ENCODE peak calls at places on chromosomes 2 and 18, in eight cellular contexts. One of them, this sample, is unnamed.

GRCh38 chr2:68135448-68136320 is 22.0 kb upstream of the PNO1 start:
- DNase-seq in AG08396: no peak
- DNase-seq in upper lobe of left lung: no peak
- DNase-seq in GM06990: no peak
- DNase-seq in astrocyte of the spinal cord: no peak
- DNase-seq in stimulated activated CD4-positive, alpha-beta T cell treated with anti-CD3 and anti-CD28 coated beads, Interleukin-4, amount 100 ng/mL, for 1 hour: no peak
- DNase-seq in upper lobe of right lung: no peak
- DNase-seq in HL-60: no peak
- DNase-seq in this sample: no peak

GRCh38 chr2:216519154-216519762 is 20.6 kb downstream of the RPL37A start:
- DNase-seq in upper lobe of left lung: no peak
- DNase-seq in HL-60: peak
- DNase-seq in stimulated activated CD4-positive, alpha-beta T cell treated with anti-CD3 and anti-CD28 coated beads, Interleukin-4, amount 100 ng/mL, for 1 hour: no peak
- DNase-seq in AG08396: peak
- DNase-seq in astrocyte of the spinal cord: peak
- DNase-seq in upper lobe of right lung: no peak
- DNase-seq in GM06990: no peak
- DNase-seq in this sample: peak

GRCh38 chr18:362914-363295 is 95.1 kb upstream of the THOC1 start:
- DNase-seq in HL-60: no peak
- DNase-seq in stimulated activated CD4-positive, alpha-beta T cell treated with anti-CD3 and anti-CD28 coated beads, Interleukin-4, amount 100 ng/mL, for 1 hour: no peak
- DNase-seq in upper lobe of left lung: no peak
- DNase-seq in astrocyte of the spinal cord: no peak
- DNase-seq in upper lobe of right lung: no peak
- DNase-seq in AG08396: no peak
- DNase-seq in GM06990: no peak
- DNase-seq in this sample: peak

GRCh38 chr2:157257312-157258252 is at the start of gene GALNT5:
- DNase-seq in upper lobe of left lung: no peak
- DNase-seq in upper lobe of right lung: peak
- DNase-seq in stimulated activated CD4-positive, alpha-beta T cell treated with anti-CD3 and anti-CD28 coated beads, Interleukin-4, amount 100 ng/mL, for 1 hour: no peak
- DNase-seq in HL-60: no peak
- DNase-seq in GM06990: no peak
- DNase-seq in AG08396: peak
- DNase-seq in astrocyte of the spinal cord: peak
- DNase-seq in this sample: peak

GRCh38 chr2:141641462-141641861 is 489.4 kb downstream of the LRP1B start:
- DNase-seq in stimulated activated CD4-positive, alpha-beta T cell treated with anti-CD3 and anti-CD28 coated beads, Interleukin-4, amount 100 ng/mL, for 1 hour: no peak
- DNase-seq in GM06990: no peak
- DNase-seq in AG08396: no peak
- DNase-seq in upper lobe of right lung: no peak
- DNase-seq in HL-60: no peak
- DNase-seq in upper lobe of left lung: no peak
- DNase-seq in astrocyte of the spinal cord: peak
- DNase-seq in this sample: no peak

GRCh38 chr2:220279372-220279771 is 651.9 kb downstream of the SLC4A3 start:
- DNase-seq in AG08396: peak
- DNase-seq in HL-60: no peak
- DNase-seq in upper lobe of left lung: no peak
- DNase-seq in astrocyte of the spinal cord: peak
- DNase-seq in upper lobe of right lung: no peak
- DNase-seq in stimulated activated CD4-positive, alpha-beta T cell treated with anti-CD3 and anti-CD28 coated beads, Interleukin-4, amount 100 ng/mL, for 1 hour: no peak
- DNase-seq in GM06990: no peak
- DNase-seq in this sample: peak

GRCh38 chr2:69518836-69519235 is 81.6 kb upstream of the NFU1 start:
- DNase-seq in astrocyte of the spinal cord: no peak
- DNase-seq in AG08396: no peak
- DNase-seq in stimulated activated CD4-positive, alpha-beta T cell treated with anti-CD3 and anti-CD28 coated beads, Interleukin-4, amount 100 ng/mL, for 1 hour: no peak
- DNase-seq in HL-60: peak
- DNase-seq in upper lobe of right lung: no peak
- DNase-seq in upper lobe of left lung: peak
- DNase-seq in GM06990: no peak
- DNase-seq in this sample: no peak

GRCh38 chr2:27218614-27219013 is 1.4 kb downstream of the CAD start:
- DNase-seq in GM06990: no peak
- DNase-seq in stimulated activated CD4-positive, alpha-beta T cell treated with anti-CD3 and anti-CD28 coated beads, Interleukin-4, amount 100 ng/mL, for 1 hour: no peak
- DNase-seq in AG08396: no peak
- DNase-seq in astrocyte of the spinal cord: no peak
- DNase-seq in upper lobe of right lung: no peak
- DNase-seq in HL-60: no peak
- DNase-seq in upper lobe of left lung: no peak
- DNase-seq in this sample: no peak

GRCh38 chr2:223970343-223971128 is 13.3 kb downstream of the MRPL44 start:
- DNase-seq in astrocyte of the spinal cord: peak
- DNase-seq in HL-60: peak
- DNase-seq in GM06990: no peak
- DNase-seq in AG08396: no peak
- DNase-seq in stimulated activated CD4-positive, alpha-beta T cell treated with anti-CD3 and anti-CD28 coated beads, Interleukin-4, amount 100 ng/mL, for 1 hour: no peak
- DNase-seq in upper lobe of left lung: no peak
- DNase-seq in upper lobe of right lung: no peak
- DNase-seq in this sample: peak

GRCh38 chr2:146119586-146119985 is 1599.7 kb upstream of the ZEB2 start:
- DNase-seq in stimulated activated CD4-positive, alpha-beta T cell treated with anti-CD3 and anti-CD28 coated beads, Interleukin-4, amount 100 ng/mL, for 1 hour: no peak
- DNase-seq in upper lobe of left lung: no peak
- DNase-seq in GM06990: no peak
- DNase-seq in upper lobe of right lung: no peak
- DNase-seq in HL-60: no peak
- DNase-seq in astrocyte of the spinal cord: no peak
- DNase-seq in AG08396: no peak
- DNase-seq in this sample: no peak

GRCh38 chr2:110732422-110733413 is at the start of gene ACOXL:
- DNase-seq in AG08396: no peak
- DNase-seq in astrocyte of the spinal cord: no peak
- DNase-seq in HL-60: no peak
- DNase-seq in GM06990: no peak
- DNase-seq in upper lobe of right lung: peak
- DNase-seq in stimulated activated CD4-positive, alpha-beta T cell treated with anti-CD3 and anti-CD28 coated beads, Interleukin-4, amount 100 ng/mL, for 1 hour: peak
- DNase-seq in upper lobe of left lung: peak
- DNase-seq in this sample: no peak

GRCh38 chr2:180662555-180662954 is 317.9 kb upstream of the UBE2E3 start:
- DNase-seq in AG08396: no peak
- DNase-seq in HL-60: no peak
- DNase-seq in astrocyte of the spinal cord: no peak
- DNase-seq in upper lobe of right lung: no peak
- DNase-seq in GM06990: no peak
- DNase-seq in stimulated activated CD4-positive, alpha-beta T cell treated with anti-CD3 and anti-CD28 coated beads, Interleukin-4, amount 100 ng/mL, for 1 hour: no peak
- DNase-seq in upper lobe of left lung: no peak
- DNase-seq in this sample: no peak

GRCh38 chr2:44777542-44777941 is 164.0 kb upstream of the SIX3 start:
- DNase-seq in stimulated activated CD4-positive, alpha-beta T cell treated with anti-CD3 and anti-CD28 coated beads, Interleukin-4, amount 100 ng/mL, for 1 hour: no peak
- DNase-seq in upper lobe of left lung: no peak
- DNase-seq in GM06990: no peak
- DNase-seq in HL-60: no peak
- DNase-seq in upper lobe of right lung: no peak
- DNase-seq in astrocyte of the spinal cord: no peak
- DNase-seq in AG08396: no peak
- DNase-seq in this sample: no peak

GRCh38 chr2:112065486-112065885 is 10.4 kb downstream of the TMEM87B start:
- DNase-seq in stimulated activated CD4-positive, alpha-beta T cell treated with anti-CD3 and anti-CD28 coated beads, Interleukin-4, amount 100 ng/mL, for 1 hour: no peak
- DNase-seq in HL-60: no peak
- DNase-seq in AG08396: no peak
- DNase-seq in upper lobe of left lung: no peak
- DNase-seq in GM06990: no peak
- DNase-seq in upper lobe of right lung: no peak
- DNase-seq in astrocyte of the spinal cord: no peak
- DNase-seq in this sample: no peak

GRCh38 chr18:68267583-68267982 is 447.3 kb downstream of the TMX3 start:
- DNase-seq in HL-60: no peak
- DNase-seq in upper lobe of right lung: no peak
- DNase-seq in astrocyte of the spinal cord: peak
- DNase-seq in AG08396: peak
- DNase-seq in GM06990: no peak
- DNase-seq in upper lobe of left lung: no peak
- DNase-seq in stimulated activated CD4-positive, alpha-beta T cell treated with anti-CD3 and anti-CD28 coated beads, Interleukin-4, amount 100 ng/mL, for 1 hour: no peak
- DNase-seq in this sample: peak

GRCh38 chr18:76262956-76263955 is 231.8 kb downstream of the ZNF516 start:
- DNase-seq in astrocyte of the spinal cord: no peak
- DNase-seq in upper lobe of left lung: peak
- DNase-seq in AG08396: no peak
- DNase-seq in upper lobe of right lung: no peak
- DNase-seq in GM06990: no peak
- DNase-seq in HL-60: no peak
- DNase-seq in stimulated activated CD4-positive, alpha-beta T cell treated with anti-CD3 and anti-CD28 coated beads, Interleukin-4, amount 100 ng/mL, for 1 hour: no peak
- DNase-seq in this sample: no peak

GRCh38 chr2:6650311-6650710 is 215.4 kb downstream of the CMPK2 start:
- DNase-seq in upper lobe of left lung: no peak
- DNase-seq in GM06990: no peak
- DNase-seq in upper lobe of right lung: no peak
- DNase-seq in stimulated activated CD4-positive, alpha-beta T cell treated with anti-CD3 and anti-CD28 coated beads, Interleukin-4, amount 100 ng/mL, for 1 hour: no peak
- DNase-seq in astrocyte of the spinal cord: no peak
- DNase-seq in HL-60: no peak
- DNase-seq in AG08396: no peak
- DNase-seq in this sample: no peak

GRCh38 chr2:99880148-99880983 is 262.0 kb downstream of the AFF3 start:
- DNase-seq in upper lobe of left lung: no peak
- DNase-seq in GM06990: no peak
- DNase-seq in AG08396: peak
- DNase-seq in astrocyte of the spinal cord: peak
- DNase-seq in upper lobe of right lung: no peak
- DNase-seq in stimulated activated CD4-positive, alpha-beta T cell treated with anti-CD3 and anti-CD28 coated beads, Interleukin-4, amount 100 ng/mL, for 1 hour: no peak
- DNase-seq in HL-60: no peak
- DNase-seq in this sample: peak

GRCh38 chr2:89833780-89834117 is 1142.3 kb downstream of the RPIA start:
- DNase-seq in GM06990: no peak
- DNase-seq in upper lobe of right lung: no peak
- DNase-seq in upper lobe of left lung: no peak
- DNase-seq in HL-60: no peak
- DNase-seq in AG08396: no peak
- DNase-seq in astrocyte of the spinal cord: no peak
- DNase-seq in stimulated activated CD4-positive, alpha-beta T cell treated with anti-CD3 and anti-CD28 coated beads, Interleukin-4, amount 100 ng/mL, for 1 hour: no peak
- DNase-seq in this sample: no peak